ENCODE peak calls at places on chromosomes 5 and 9, in seven cellular contexts. B, T, S, A, E, Q and D are unnamed samples.
A peak's percentile ranks its signal among the peaks of the same experiment; 100 is the strongest.

GRCh38 chr5:180328296-180329137 is 24.6 kb downstream of the GFPT2 start:
- DNase-seq in S (peak; percentile 86), T (peak; percentile 82), B (peak; percentile 70), Q (peak; percentile 87), A (peak; percentile 83), E (peak; percentile 79), D (peak; percentile 84)

GRCh38 chr9:132309056-132309455 is 45.7 kb downstream of the SETX start:
- DNase-seq in B (no peak), S (no peak), E (no peak), A (no peak), T (no peak), Q (no peak), D (no peak)

GRCh38 chr9:33750307-33750838 is 45.0 kb upstream of the PRSS3 start:
- DNase-seq in B (no peak), T (peak; percentile 82), A (no peak), S (no peak), Q (no peak), E (no peak), D (peak; percentile 73)

GRCh38 chr9:82601272-82601835 is 461.6 kb downstream of the RASEF start:
- DNase-seq in S (no peak), B (no peak), Q (no peak), A (no peak), T (no peak), E (no peak), D (no peak)

GRCh38 chr5:57676228-57677098 is 193.9 kb upstream of the ACTBL2 start:
- DNase-seq in Q (no peak), E (no peak), A (no peak), T (no peak), S (no peak), B (no peak), D (no peak)

GRCh38 chr9:136552117-136552685 is 6.4 kb upstream of the NOTCH1 start:
- DNase-seq in B (no peak), T (no peak), A (peak; percentile 41), S (no peak), Q (no peak), E (no peak), D (no peak)

GRCh38 chr5:11588803-11589202 is 315.4 kb downstream of the CTNND2 start:
- DNase-seq in E (no peak), S (no peak), B (peak; percentile 11), T (no peak), A (no peak), Q (peak; percentile 93), D (no peak)

GRCh38 chr9:4327504-4328191 is 27.8 kb upstream of the GLIS3 start:
- DNase-seq in S (no peak), Q (peak; percentile 20), T (no peak), E (no peak), A (no peak), B (no peak), D (no peak)

GRCh38 chr9:74951725-74952151 is 974 bp downstream of the C9orf40 start:
- DNase-seq in S (peak; percentile 59), B (peak; percentile 38), T (peak; percentile 80), E (peak; percentile 34), A (peak; percentile 63), Q (peak; percentile 58), D (peak; percentile 62)

GRCh38 chr5:146647656-146648199 is 131.7 kb upstream of the GPR151 start:
- DNase-seq in T (no peak), E (no peak), A (no peak), S (no peak), Q (no peak), B (no peak), D (no peak)

GRCh38 chr9:19379697-19380046 is 364 bp downstream of the RPS6 start:
- DNase-seq in S (peak; percentile 26), A (peak; percentile 51), Q (peak; percentile 60), B (peak; percentile 37), E (no peak), T (no peak), D (peak; percentile 70)

GRCh38 chr5:133460172-133460758 is 152.1 kb downstream of the FSTL4 start:
- DNase-seq in B (no peak), E (no peak), S (no peak), T (no peak), Q (peak; percentile 75), A (peak; percentile 52), D (no peak)

GRCh38 chr9:95807326-95807947 is 68.1 kb upstream of the ERCC6L2 start:
- DNase-seq in S (no peak), E (no peak), A (no peak), T (no peak), B (no peak), Q (no peak), D (no peak)

GRCh38 chr5:132098621-132099020 is 25.0 kb downstream of the CSF2 start:
- DNase-seq in A (no peak), Q (no peak), T (no peak), B (no peak), S (no peak), E (no peak), D (no peak)

GRCh38 chr5:81904166-81904565 is 67.7 kb upstream of the ATG10 start:
- DNase-seq in T (no peak), E (no peak), S (no peak), Q (no peak), B (no peak), A (no peak), D (no peak)

GRCh38 chr5:180673371-180674252 is 24.2 kb upstream of the FLT4 start:
- DNase-seq in E (no peak), A (no peak), Q (peak; percentile 69), T (no peak), B (no peak), S (no peak), D (no peak)

GRCh38 chr9:94833802-94834201 is 107.3 kb downstream of the AOPEP start:
- DNase-seq in A (no peak), S (no peak), T (no peak), E (no peak), Q (no peak), B (no peak), D (no peak)

DNA sequence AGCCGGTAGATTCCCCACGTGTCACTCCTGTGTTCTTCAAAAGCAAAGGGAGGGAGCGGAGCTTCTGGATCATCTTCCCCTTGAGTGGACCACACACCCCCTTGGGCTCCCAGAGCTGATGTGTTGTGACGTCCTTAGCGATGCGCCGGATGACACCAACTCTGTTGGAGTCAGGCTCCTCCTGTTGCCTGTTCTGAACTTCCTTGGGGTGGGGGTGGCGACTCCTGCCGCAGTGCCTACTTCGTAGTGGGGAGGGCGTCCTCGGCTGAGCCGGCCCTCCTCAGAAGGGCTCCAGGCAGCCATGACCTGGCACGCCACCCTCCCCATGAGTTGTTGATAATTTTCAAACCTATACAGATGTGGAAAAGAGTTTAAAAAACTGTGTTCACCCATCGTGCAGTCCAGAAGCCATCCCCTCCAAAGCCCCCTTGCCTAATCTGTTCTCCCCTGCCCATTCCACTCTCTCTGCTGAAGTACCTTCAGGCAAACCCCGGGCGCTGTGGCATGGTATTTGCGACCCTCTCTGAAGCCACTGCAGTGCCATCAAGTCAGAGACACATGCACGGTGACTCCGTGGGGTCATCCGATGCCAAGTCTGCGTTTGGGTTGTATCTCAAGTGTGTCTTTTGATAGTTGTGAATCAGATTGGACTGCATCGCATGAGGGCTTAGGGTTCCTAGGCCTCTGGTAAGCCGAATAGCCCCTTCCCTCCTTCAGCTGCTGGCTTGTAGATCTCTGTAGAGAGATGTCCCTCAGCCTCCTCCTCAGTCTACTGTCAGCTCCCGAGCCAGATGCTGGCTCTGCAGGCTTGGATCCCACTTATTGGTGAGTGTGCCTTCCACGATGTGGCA is 16.8 kb downstream of the EXOC3 start:
- DNase-seq in A (no peak), E (no peak), B (no peak), Q (no peak), T (peak; percentile 15), S (peak; percentile 11), D (no peak)
- TF ChIP-seq CTCF in A (no peak), E (no peak), B (no peak), Q (no peak), T (no peak), S (no peak), D (no peak)

DNA sequence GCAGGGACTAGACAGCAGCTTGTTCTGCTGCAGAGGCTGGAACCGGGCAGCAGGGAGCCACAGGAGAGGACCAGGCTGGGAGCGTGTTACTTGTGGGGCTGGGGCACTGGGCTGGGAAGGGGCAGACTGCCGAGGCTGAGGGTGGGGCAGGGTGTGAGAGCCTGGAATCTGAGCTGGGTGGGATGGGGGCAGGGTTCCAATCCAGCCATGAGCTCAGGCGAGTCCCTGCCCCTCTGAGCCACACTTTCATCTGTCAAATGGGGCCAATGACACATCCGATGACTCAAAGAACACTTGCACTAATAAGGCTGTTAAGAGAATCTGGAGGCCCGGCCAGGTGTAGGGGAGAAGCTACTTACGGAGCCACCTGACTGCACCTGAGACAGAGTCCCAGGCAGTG is 18.7 kb upstream of the WDR38 start:
- DNase-seq in Q (no peak), E (no peak), B (no peak), T (peak; percentile 77), S (no peak), A (no peak), D (no peak)
- H3K4me3 ChIP-seq in Q (no peak overlapping the region), E (peak overlapping the region; percentile 40), B (no peak overlapping the region), T (no peak overlapping the region), S (no peak overlapping the region), A (no peak overlapping the region), D (no peak overlapping the region)

DNA sequence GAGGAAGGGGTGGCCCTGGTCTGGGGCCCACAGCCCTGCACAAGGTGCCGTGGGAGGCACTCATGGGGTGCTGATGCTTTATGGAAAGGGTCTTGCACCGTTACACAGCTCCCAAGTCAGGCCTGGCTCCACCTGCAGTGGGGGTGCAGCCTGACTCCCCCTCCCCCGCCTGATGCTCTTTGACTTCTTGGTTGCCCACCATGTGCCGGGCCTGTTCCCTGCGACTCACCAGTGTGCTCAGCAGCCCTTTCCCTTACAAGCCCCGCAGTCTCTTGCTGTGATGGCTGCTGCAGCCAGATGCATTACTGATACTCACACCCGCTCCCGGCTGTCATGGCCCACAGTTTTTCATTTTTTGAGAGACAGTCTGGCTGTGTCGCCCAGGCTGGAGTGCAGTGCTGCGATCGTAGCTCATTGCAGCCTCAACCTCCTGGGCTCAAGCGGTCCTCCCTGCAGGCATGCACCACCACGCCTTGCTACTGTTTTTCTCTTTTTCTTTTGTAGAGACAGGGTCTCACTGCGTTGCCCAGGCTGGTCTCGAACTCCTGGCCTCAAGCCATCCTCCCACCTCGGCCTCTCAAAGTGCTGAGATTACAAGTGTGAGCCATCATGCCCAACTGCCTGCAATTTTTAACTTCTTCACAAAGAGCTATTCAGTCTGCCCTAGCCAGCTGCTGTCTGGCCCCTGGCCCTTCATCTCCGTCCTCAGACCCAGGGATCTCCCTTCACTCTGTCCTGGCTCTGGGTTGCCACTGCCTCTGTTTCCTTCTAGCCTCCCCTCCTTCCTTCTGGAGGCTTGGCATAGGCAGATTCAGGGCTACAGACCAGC is 109.5 kb downstream of the RXRA start:
- DNase-seq in S (no peak), A (no peak), E (no peak), Q (no peak), T (no peak), B (no peak), D (no peak)
- H3K4me1 ChIP-seq in S (peaks cover 73% of the 10 kb centered on the region), A (no peaks in the 10 kb centered on the region), E (peaks cover 100% of the 10 kb centered on the region), Q (peaks cover 17% of the 10 kb centered on the region), T (peaks cover 7% of the 10 kb centered on the region), B (peaks cover 92% of the 10 kb centered on the region), D (peaks cover 8% of the 10 kb centered on the region)

DNA sequence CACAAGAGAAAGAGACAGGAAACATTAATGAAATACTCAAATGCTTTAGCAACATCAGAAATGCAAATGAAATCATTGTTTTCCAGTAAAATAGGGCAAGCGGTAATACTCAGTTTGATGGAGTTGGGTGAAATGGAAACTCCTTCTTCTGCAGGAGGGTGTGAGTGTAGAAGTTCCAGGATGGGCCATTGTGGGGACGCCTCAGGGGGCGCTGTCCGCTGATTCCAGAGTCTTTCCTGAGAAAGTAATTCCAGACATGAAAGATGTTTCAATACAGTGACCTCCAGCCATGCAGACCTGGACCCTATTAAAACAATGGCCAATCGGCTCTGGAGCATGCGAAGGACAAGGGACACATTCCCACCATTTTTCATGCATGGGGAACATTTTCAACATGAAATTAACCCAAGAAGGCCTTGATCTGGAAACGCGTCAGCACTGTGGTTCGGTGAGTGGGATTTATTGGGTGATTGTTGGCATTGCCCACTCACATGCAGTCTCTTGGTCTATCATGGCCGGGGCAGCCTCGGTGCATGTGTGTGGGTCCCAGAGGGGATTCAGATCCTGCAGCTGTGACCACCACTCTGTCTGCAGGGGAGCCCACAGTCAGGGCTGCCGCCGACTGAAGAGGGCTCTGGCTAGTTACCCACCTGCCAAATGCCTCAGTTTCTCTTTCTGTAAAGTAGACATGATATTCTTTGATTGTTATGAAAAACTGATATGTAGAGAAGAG is 132.6 kb upstream of the IRX4 start:
- DNase-seq in A (no peak), B (no peak), E (no peak), S (no peak), Q (peak; percentile 38), T (no peak), D (no peak)
- TF ChIP-seq CTCF in A (peak; percentile 15), B (no peak), E (no peak), S (no peak), Q (peak; percentile 61), T (no peak), D (no peak)